ENCODE peak calls at places on chromosomes 11 and 22, in seven cellular contexts. G, K, D, B, M, L and X are unnamed samples.

GRCh38 chr11:121418625-121419114 is 33.4 kb upstream of the SORL1 start:
- DNase-seq in G (no peak), K (no peak), D (no peak), B (peak; percentile 62), M (no peak), L (no peak), X (no peak)

GRCh38 chr11:86805873-86806310 is 5.5 kb downstream of the PRSS23 start:
- DNase-seq in G (no peak), K (no peak), D (no peak), B (no peak), M (no peak), L (no peak), X (peak; percentile 32)

GRCh38 chr11:76824083-76824939 is 36.4 kb upstream of the ACER3 start:
- DNase-seq in G (no peak), K (peak; percentile 54), D (no peak), B (no peak), M (no peak), L (no peak), X (peak; percentile 84)

GRCh38 chr11:16612801-16613400 is 125.5 kb upstream of the C11orf58 start:
- DNase-seq in G (no peak), K (peak; percentile 35), D (no peak), B (no peak), M (no peak), L (no peak), X (no peak)

GRCh38 chr22:22789922-22790845 is 97.4 kb upstream of the IGLL5 start:
- DNase-seq in G (no peak), K (no peak), D (no peak), B (no peak), M (no peak), L (no peak), X (no peak)

GRCh38 chr22:39498368-39498767 is 3.7 kb upstream of the MIEF1 start:
- DNase-seq in G (no peak), K (no peak), D (no peak), B (no peak), M (no peak), L (no peak), X (no peak)

GRCh38 chr11:115423728-115424459 is 80.3 kb downstream of the CADM1 start:
- DNase-seq in G (no peak), K (peak; percentile 56), D (no peak), B (no peak), M (no peak), L (no peak), X (no peak)

GRCh38 chr11:61526956-61527731 is 18.6 kb downstream of the LRRC10B start:
- DNase-seq in G (no peak), K (no peak), D (no peak), B (no peak), M (no peak), L (no peak), X (no peak)

GRCh38 chr22:32644252-32645100 is 157.0 kb upstream of the TIMP3 start:
- DNase-seq in G (no peak), K (peak; percentile 59), D (peak; percentile 79), B (peak; percentile 41), M (peak; percentile 75), L (no peak), X (peak; percentile 64)

GRCh38 chr11:87239001-87239400 is 201.3 kb downstream of the TMEM135 start:
- DNase-seq in G (no peak), K (no peak), D (no peak), B (no peak), M (no peak), L (no peak), X (peak; percentile 49)

GRCh38 chr22:19868333-19868732 is 13.7 kb upstream of the GNB1L start:
- DNase-seq in G (no peak), K (no peak), D (peak; percentile 27), B (no peak), M (no peak), L (no peak), X (no peak)

GRCh38 chr11:104918113-104918824 is 20.0 kb upstream of the CASP12 start:
- DNase-seq in G (no peak), K (peak; percentile 93), D (no peak), B (peak; percentile 1), M (no peak), L (peak; percentile 60), X (peak; percentile 90)

GRCh38 chr22:32745251-32745995 is 56.1 kb upstream of the TIMP3 start:
- DNase-seq in G (no peak), K (peak; percentile 55), D (no peak), B (no peak), M (no peak), L (no peak), X (peak; percentile 27)